ENCODE peak calls at places on chromosomes 16 and 17, in four cellular contexts. One of them, this sample, is unnamed.

GRCh38 chr17:33267279-33267790 is 25.8 kb downstream of the ASIC2 start:
- DNase-seq in GM23338: no peak
- DNase-seq in BJ: peak
- DNase-seq in AG10803: peak
- DNase-seq in this sample: no peak

GRCh38 chr17:12613566-12613965 is 52.1 kb upstream of the MYOCD start:
- DNase-seq in BJ: no peak
- DNase-seq in GM23338: peak
- DNase-seq in AG10803: peak
- DNase-seq in this sample: no peak

GRCh38 chr16:10220942-10221341 is 38.7 kb upstream of the GRIN2A start:
- DNase-seq in AG10803: no peak
- DNase-seq in BJ: no peak
- DNase-seq in GM23338: no peak
- DNase-seq in this sample: no peak

GRCh38 chr17:31919802-31920525 is 16.8 kb upstream of the SUZ12 start:
- DNase-seq in GM23338: no peak
- DNase-seq in AG10803: no peak
- DNase-seq in BJ: no peak
- DNase-seq in this sample: no peak

GRCh38 chr17:17563530-17563929 is 28.0 kb downstream of the PEMT start:
- DNase-seq in GM23338: no peak
- DNase-seq in BJ: no peak
- DNase-seq in AG10803: no peak
- DNase-seq in this sample: no peak

GRCh38 chr17:77842148-77842905 is 116.2 kb upstream of the TNRC6C start:
- DNase-seq in AG10803: no peak
- DNase-seq in BJ: no peak
- DNase-seq in GM23338: no peak
- DNase-seq in this sample: no peak

GRCh38 chr17:18187226-18187625 is 3.6 kb downstream of the ALKBH5 start:
- DNase-seq in BJ: no peak
- DNase-seq in AG10803: peak
- DNase-seq in GM23338: no peak
- DNase-seq in this sample: no peak

GRCh38 chr16:959232-960040 is 11.3 kb downstream of the LMF1 start:
- DNase-seq in BJ: no peak
- DNase-seq in GM23338: no peak
- DNase-seq in AG10803: no peak
- DNase-seq in this sample: no peak

GRCh38 chr16:80569440-80570105 is 28.8 kb downstream of the DYNLRB2 start:
- DNase-seq in GM23338: no peak
- DNase-seq in BJ: no peak
- DNase-seq in AG10803: peak
- DNase-seq in this sample: no peak

GRCh38 chr16:57805176-57805575 is 2.9 kb upstream of the KIFC3 start:
- DNase-seq in GM23338: no peak
- DNase-seq in AG10803: no peak
- DNase-seq in BJ: no peak
- DNase-seq in this sample: no peak

GRCh38 chr17:16286947-16287562 is 66.2 kb downstream of the CENPV start:
- DNase-seq in BJ: no peak
- DNase-seq in GM23338: peak
- DNase-seq in AG10803: no peak
- DNase-seq in this sample: no peak

GRCh38 chr17:7987112-7987893 is 15.1 kb upstream of the GUCY2D start:
- DNase-seq in AG10803: no peak
- DNase-seq in GM23338: no peak
- DNase-seq in BJ: no peak
- DNase-seq in this sample: no peak

DNA sequence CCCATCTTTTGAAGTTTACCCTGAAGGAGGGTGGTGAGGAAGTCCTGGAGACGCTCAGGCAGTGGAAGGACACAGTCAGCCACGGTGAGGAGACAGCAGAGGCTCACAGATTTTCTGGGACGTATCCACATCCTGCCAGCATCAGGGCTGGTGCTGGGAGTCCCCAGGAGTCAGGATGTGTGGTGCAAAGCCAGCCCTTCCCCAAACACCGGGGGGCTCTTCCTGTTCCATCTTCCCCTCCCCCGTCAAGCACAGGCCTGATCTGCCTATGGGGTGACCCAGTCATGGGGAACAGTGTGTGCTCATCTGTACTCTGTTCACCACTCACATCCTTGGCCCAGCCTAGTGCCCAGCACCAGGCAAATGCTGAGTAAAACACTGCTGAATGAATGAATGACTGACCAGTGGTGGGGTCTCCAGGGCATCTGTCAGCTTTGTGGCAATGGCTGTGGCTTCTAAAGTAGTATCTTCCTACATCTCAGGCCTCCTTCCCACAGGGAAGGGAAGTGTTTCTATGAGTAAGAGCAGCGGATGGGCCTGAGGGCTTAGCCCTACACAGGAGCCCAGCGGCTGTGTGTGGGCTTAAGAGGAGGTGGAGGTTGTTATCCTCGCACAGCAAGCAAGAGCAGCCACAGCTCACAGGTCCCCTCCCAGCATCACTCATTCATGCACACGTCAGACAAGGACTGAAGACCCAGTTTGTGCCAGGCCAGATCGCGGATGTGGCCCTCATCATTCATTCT is 23.3 kb downstream of the NOS2 start:
- DNase-seq in AG10803: no peak
- DNase-seq in GM23338: peak
- DNase-seq in BJ: no peak
- DNase-seq in this sample: no peak
- H3K4me3 ChIP-seq in AG10803: no peak
- H3K4me3 ChIP-seq in GM23338: no peak
- H3K4me3 ChIP-seq in BJ: no peak
- H3K4me3 ChIP-seq in this sample: no peak

DNA sequence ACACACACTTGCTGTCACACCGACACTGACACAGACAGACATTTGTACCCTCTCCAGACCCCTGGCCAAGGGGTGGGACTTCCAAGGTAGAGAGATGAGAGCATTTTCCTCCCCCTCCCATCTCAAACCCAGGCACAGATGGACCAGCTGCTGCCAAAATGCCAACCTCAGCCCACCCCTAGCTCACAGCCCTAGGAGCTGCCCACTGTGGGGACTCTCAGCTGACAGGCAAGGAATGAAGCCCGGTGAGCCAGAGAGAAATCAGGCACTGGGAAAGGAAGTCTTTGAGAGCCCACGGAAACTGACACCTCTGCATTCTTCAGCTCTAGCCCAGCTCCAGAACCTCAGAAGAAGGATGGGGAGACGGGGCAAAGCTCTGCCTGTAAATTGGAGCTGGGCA is 2.8 kb downstream of the ETV4 start:
- DNase-seq in AG10803: no peak
- DNase-seq in BJ: no peak
- DNase-seq in GM23338: peak
- DNase-seq in this sample: no peak
- H3K4me3 ChIP-seq in AG10803: no peak
- H3K4me3 ChIP-seq in BJ: no peak
- H3K4me3 ChIP-seq in GM23338: peak
- H3K4me3 ChIP-seq in this sample: no peak

DNA sequence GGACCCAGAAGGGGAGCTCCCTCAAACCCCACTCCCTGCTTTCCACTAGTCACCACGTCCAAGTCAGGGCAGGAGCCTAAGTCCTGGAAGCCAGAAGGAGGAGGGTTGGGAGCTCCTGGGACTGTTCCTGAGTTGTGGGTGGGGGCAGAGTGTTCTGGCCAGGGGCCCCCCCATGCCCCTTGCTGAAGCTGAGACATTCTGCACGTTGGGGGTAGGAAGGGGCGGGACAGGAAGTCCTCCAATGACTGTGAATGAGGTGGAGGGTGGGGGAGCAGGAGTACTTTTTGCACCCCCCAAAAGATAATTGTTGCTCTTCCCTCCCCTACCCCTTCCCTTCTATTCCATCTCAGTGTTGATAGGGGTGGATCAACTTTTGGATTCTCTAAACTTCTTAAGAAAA is 21.4 kb upstream of the C17orf113 start:
- DNase-seq in GM23338: no peak
- DNase-seq in AG10803: no peak
- DNase-seq in BJ: no peak
- DNase-seq in this sample: no peak
- H3K4me3 ChIP-seq in GM23338: peak
- H3K4me3 ChIP-seq in AG10803: no peak
- H3K4me3 ChIP-seq in BJ: no peak
- H3K4me3 ChIP-seq in this sample: no peak

GRCh38 chr16:31754998-31755615 is 118.5 kb upstream of the ZNF267 start:
- DNase-seq in BJ: no peak
- DNase-seq in AG10803: no peak
- DNase-seq in GM23338: no peak
- DNase-seq in this sample: no peak
- H3K4me3 ChIP-seq in BJ: no peak
- H3K4me3 ChIP-seq in AG10803: no peak
- H3K4me3 ChIP-seq in GM23338: no peak
- H3K4me3 ChIP-seq in this sample: no peak

DNA sequence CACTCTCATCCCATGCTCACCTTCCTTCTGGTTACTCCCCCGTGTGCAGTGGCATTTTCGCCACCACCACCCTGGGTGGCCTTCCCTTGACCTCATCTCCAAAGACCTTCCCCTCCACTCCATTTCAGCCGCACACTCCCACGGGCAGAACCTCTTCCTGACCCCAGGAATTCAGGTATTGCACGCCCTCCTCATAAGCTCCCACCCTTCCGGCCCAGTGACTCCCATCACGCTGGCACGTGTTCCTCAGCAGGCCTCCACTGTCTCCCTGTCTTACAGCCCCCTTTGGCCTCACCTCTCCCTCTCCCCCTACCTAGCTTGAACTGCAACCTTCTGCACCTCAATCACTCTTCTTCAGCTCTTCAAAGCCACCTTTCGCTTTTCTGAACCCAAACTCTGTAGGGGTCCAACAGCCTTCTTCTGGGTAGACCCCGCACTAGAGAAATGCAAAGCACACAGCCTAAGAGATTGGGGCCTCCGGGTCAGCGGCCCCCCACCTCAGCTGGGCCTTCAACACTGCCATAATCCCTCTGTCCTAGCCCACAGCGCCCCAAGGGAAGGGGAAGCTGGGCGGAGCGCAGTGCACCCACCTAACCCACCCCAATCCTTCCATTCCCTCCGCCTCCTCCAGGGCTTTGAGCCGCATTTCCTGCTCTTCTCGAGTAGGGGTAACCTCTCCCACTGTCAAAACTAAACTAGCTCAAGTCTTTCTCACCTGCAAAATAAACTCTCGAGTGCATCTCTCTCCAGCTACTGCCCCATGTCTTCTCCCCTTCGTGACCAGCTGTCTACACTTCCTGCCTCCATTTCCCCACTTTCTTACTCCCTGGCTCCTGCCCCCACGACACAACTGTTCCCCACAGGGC is 1.7 kb upstream of the TMEM97 start:
- DNase-seq in BJ: no peak
- DNase-seq in GM23338: no peak
- DNase-seq in AG10803: no peak
- DNase-seq in this sample: no peak
- H3K4me3 ChIP-seq in BJ: no peak
- H3K4me3 ChIP-seq in GM23338: peak
- H3K4me3 ChIP-seq in AG10803: no peak
- H3K4me3 ChIP-seq in this sample: no peak

GRCh38 chr17:40112718-40113109 is 9.1 kb upstream of the MSL1 start:
- DNase-seq in BJ: no peak
- DNase-seq in GM23338: no peak
- DNase-seq in AG10803: no peak
- DNase-seq in this sample: no peak

GRCh38 chr17:40113110-40113960 is 8.4 kb upstream of the MSL1 start:
- DNase-seq in GM23338: peak
- DNase-seq in AG10803: peak
- DNase-seq in BJ: peak
- DNase-seq in this sample: peak

GRCh38 chr17:40112191-40112590 is 9.6 kb upstream of the MSL1 start:
- DNase-seq in BJ: no peak
- DNase-seq in GM23338: no peak
- DNase-seq in AG10803: no peak
- DNase-seq in this sample: no peak

GRCh38 chr17:40115101-40115436 is 6.7 kb upstream of the MSL1 start:
- DNase-seq in BJ: no peak
- DNase-seq in AG10803: no peak
- DNase-seq in GM23338: no peak
- DNase-seq in this sample: no peak

DNA sequence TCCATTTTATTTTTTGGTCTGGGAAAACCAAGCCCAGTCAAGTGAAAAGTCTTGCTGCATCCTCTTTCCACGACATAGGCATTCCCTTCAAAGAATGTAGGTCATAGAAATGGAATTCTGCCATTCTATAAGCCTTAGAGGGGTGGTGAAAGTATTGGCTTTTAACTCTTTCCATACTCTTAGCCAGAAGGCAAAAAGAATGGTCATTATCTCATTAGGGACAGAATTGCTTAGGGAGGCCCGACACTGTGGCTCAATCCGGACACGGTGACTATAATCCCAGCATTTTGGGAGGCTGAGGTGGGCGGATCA is 7.9 kb upstream of the MSL1 start:
- DNase-seq in GM23338: no peak
- DNase-seq in BJ: no peak
- DNase-seq in AG10803: peak
- DNase-seq in this sample: no peak
- H3K4me3 ChIP-seq in GM23338: peak
- H3K4me3 ChIP-seq in BJ: peak
- H3K4me3 ChIP-seq in AG10803: peak
- H3K4me3 ChIP-seq in this sample: no peak

GRCh38 chr17:42457107-42457787 is 1.4 kb upstream of the ATP6V0A1 start:
- DNase-seq in GM23338: no peak
- DNase-seq in BJ: no peak
- DNase-seq in AG10803: no peak
- DNase-seq in this sample: no peak

GRCh38 chr17:42459983-42460300 is 1.3 kb downstream of the ATP6V0A1 start:
- DNase-seq in BJ: no peak
- DNase-seq in AG10803: peak
- DNase-seq in GM23338: no peak
- DNase-seq in this sample: no peak

GRCh38 chr17:42459256-42459982 is 741 bp downstream of the ATP6V0A1 start:
- DNase-seq in AG10803: peak
- DNase-seq in BJ: no peak
- DNase-seq in GM23338: peak
- DNase-seq in this sample: no peak

GRCh38 chr17:42458497-42459255 is at the start of gene ATP6V0A1:
- DNase-seq in GM23338: peak
- DNase-seq in BJ: no peak
- DNase-seq in AG10803: peak
- DNase-seq in this sample: no peak

DNA sequence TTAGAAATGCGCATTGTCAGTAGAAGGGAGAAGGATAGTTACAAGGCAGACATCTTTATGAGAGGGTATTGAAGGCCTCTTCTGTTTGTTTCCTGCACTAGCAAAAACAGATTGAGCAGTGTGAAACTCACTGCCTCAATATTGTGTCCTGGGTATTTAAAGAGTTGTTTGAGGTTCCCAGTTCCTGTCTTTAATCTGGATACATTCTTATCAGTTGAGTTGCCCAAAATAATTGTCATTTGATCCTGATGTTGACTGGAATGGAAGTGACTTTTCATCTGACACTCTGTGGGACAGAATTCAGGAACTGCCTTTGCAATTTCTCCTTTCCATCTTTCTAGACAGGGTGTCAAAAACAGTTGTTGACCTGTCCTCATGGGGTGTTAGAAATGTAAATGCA is 1.7 kb downstream of the ATP6V0A1 start:
- DNase-seq in BJ: no peak
- DNase-seq in AG10803: no peak
- DNase-seq in GM23338: no peak
- DNase-seq in this sample: no peak
- H3K4me3 ChIP-seq in BJ: peak
- H3K4me3 ChIP-seq in AG10803: peak
- H3K4me3 ChIP-seq in GM23338: peak
- H3K4me3 ChIP-seq in this sample: no peak

GRCh38 chr16:77551352-77551751 is 116.5 kb upstream of the ADAMTS18 start:
- DNase-seq in BJ: no peak
- DNase-seq in GM23338: no peak
- DNase-seq in AG10803: peak
- DNase-seq in this sample: no peak
- H3K4me3 ChIP-seq in BJ: no peak
- H3K4me3 ChIP-seq in GM23338: no peak
- H3K4me3 ChIP-seq in AG10803: no peak
- H3K4me3 ChIP-seq in this sample: no peak

This sample was measured in AG09309.